ENCODE peak calls at places on chromosomes 11 and 22, in five cellular contexts. G is sciatic nerve; L is activated CD4-positive, alpha-beta T cell treated with anti-CD3 and anti-CD28 coated beads for 36 hours; B is activated CD8-positive, alpha-beta memory T cell treated with anti-CD3 and anti-CD28 coated beads for 48 hours; F is iris pigment epithelial cell. Z is an unnamed sample.

GRCh38 chr11:47461876-47462275 is 12.9 kb upstream of the RAPSN start:
- DNase-seq in G (no peak), L (no peak), B (no peak), F (no peak), Z (no peak)

GRCh38 chr11:797300-798092 is 585 bp downstream of the SLC25A22 start:
- DNase-seq in G (peak), L (peak), B (no peak), F (peak), Z (peak)

GRCh38 chr11:96126917-96127595 is 203.1 kb upstream of the MTMR2 start:
- DNase-seq in G (no peak), L (no peak), B (no peak), F (no peak), Z (no peak)

GRCh38 chr22:50090141-50090714 is 422 bp downstream of the MOV10L1 start:
- DNase-seq in G (no peak), L (no peak), B (no peak), F (no peak), Z (no peak)

GRCh38 chr22:39545310-39546063 is 12.9 kb upstream of the RPS19BP1 start:
- DNase-seq in G (no peak), L (peak), B (no peak), F (no peak), Z (no peak)

GRCh38 chr11:65858354-65859133 is 564 bp upstream of the CFL1 start:
- DNase-seq in G (no peak), L (no peak), B (no peak), F (no peak), Z (no peak)

GRCh38 chr22:24011735-24012068 is 598 bp downstream of the CABIN1 start:
- DNase-seq in G (no peak), L (no peak), B (no peak), F (peak), Z (no peak)

GRCh38 chr11:1882265-1883238 is 9.1 kb downstream of the PRR33 start:
- DNase-seq in G (peak), L (peak), B (peak), F (peak), Z (peak)

GRCh38 chr11:17221968-17222367 is 14.2 kb upstream of the PIK3C2A start:
- DNase-seq in G (no peak), L (no peak), B (no peak), F (peak), Z (no peak)

GRCh38 chr11:62005231-62005661 is 37.8 kb upstream of the FTH1 start:
- DNase-seq in G (peak), L (no peak), B (no peak), F (no peak), Z (no peak)

GRCh38 chr22:39109361-39109760 is 12.3 kb downstream of the APOBEC3H start:
- DNase-seq in G (no peak), L (no peak), B (no peak), F (no peak), Z (no peak)

GRCh38 chr11:112785717-112786116 is 175.5 kb upstream of the NCAM1 start:
- DNase-seq in G (no peak), L (no peak), B (no peak), F (peak), Z (no peak)

GRCh38 chr11:107203656-107204055 is 185.4 kb upstream of the GUCY1A2 start:
- DNase-seq in G (no peak), L (no peak), B (no peak), F (no peak), Z (no peak)

GRCh38 chr11:62547691-62548281 is 1.2 kb upstream of the AHNAK start:
- DNase-seq in G (no peak), L (no peak), B (no peak), F (no peak), Z (no peak)

GRCh38 chr11:119222308-119222707 is 16.2 kb downstream of the CBL start:
- DNase-seq in G (no peak), L (no peak), B (no peak), F (peak), Z (no peak)

GRCh38 chr11:126494831-126495230 is 139.3 kb downstream of the ST3GAL4 start:
- DNase-seq in G (peak), L (no peak), B (no peak), F (no peak), Z (no peak)

GRCh38 chr11:123202155-123202714 is 7.2 kb upstream of the CLMP start:
- DNase-seq in G (no peak), L (no peak), B (no peak), F (peak), Z (no peak)

GRCh38 chr11:83480251-83480650 is 194.1 kb upstream of the CCDC90B start:
- DNase-seq in G (no peak), L (no peak), B (no peak), F (no peak), Z (no peak)

GRCh38 chr11:83521647-83522596 is 235.8 kb upstream of the CCDC90B start:
- DNase-seq in G (no peak), L (no peak), B (no peak), F (peak), Z (no peak)

GRCh38 chr11:2519879-2520735 is 75.3 kb downstream of the KCNQ1 start:
- DNase-seq in G (peak), L (peak), B (no peak), F (no peak), Z (no peak)

GRCh38 chr22:39306456-39307361 is 12.7 kb downstream of the RPL3 start:
- DNase-seq in G (no peak), L (peak), B (no peak), F (peak), Z (no peak)

GRCh38 chr11:105202422-105202821 is 62.9 kb upstream of the CARD18 start:
- DNase-seq in G (no peak), L (no peak), B (no peak), F (no peak), Z (no peak)

GRCh38 chr11:14702760-14703159 is 59.2 kb downstream of the PDE3B start:
- DNase-seq in G (no peak), L (no peak), B (no peak), F (no peak), Z (no peak)

GRCh38 chr11:3865388-3866193 is 10.1 kb downstream of the STIM1 start:
- DNase-seq in G (no peak), L (no peak), B (no peak), F (peak), Z (no peak)

GRCh38 chr11:109026891-109027489 is 362.1 kb downstream of the DDX10 start:
- DNase-seq in G (no peak), L (no peak), B (no peak), F (peak), Z (no peak)

GRCh38 chr11:14361951-14362350 is 3.0 kb upstream of the RRAS2 start:
- DNase-seq in G (no peak), L (no peak), B (no peak), F (no peak), Z (no peak)

GRCh38 chr22:46105494-46106278 is 44.6 kb upstream of the PPARA start:
- DNase-seq in G (no peak), L (no peak), B (no peak), F (peak), Z (no peak)

GRCh38 chr11:125941241-125941605 is 4.6 kb upstream of the VSIG10L2 start:
- DNase-seq in G (no peak), L (no peak), B (no peak), F (no peak), Z (no peak)

GRCh38 chr11:60767388-60767811 is 10.7 kb downstream of the MS4A15 start:
- DNase-seq in G (no peak), L (peak), B (no peak), F (no peak), Z (no peak)

GRCh38 chr11:100719362-100719761 is 32.3 kb downstream of the ARHGAP42 start:
- DNase-seq in G (no peak), L (no peak), B (no peak), F (peak), Z (no peak)

GRCh38 chr11:47864910-47865309 is 16.8 kb upstream of the NUP160 start:
- DNase-seq in G (no peak), L (no peak), B (no peak), F (no peak), Z (no peak)

GRCh38 chr22:40855960-40856512 is 403 bp downstream of the ST13 start:
- DNase-seq in G (peak), L (peak), B (no peak), F (peak), Z (no peak)

Z was measured in GDM1.